ENCODE peak calls at places on chromosome 9, in five cellular contexts. L, B, P, H and O are unnamed samples.

GRCh38 chr9:107336718-107337360 is 53.8 kb downstream of the RAD23B start:
- DNase-seq in L (peak), B (no peak), P (no peak), H (no peak), O (no peak)

GRCh38 chr9:4796988-4797956 is 4.5 kb downstream of the RCL1 start:
- DNase-seq in L (peak), B (peak), P (peak), H (no peak), O (no peak)

GRCh38 chr9:133710661-133711427 is 27.3 kb downstream of the SARDH start:
- DNase-seq in L (peak), B (no peak), P (no peak), H (no peak), O (peak)

GRCh38 chr9:107276966-107277710 is 5.9 kb upstream of the RAD23B start:
- DNase-seq in L (no peak), B (no peak), P (no peak), H (no peak), O (no peak)

GRCh38 chr9:72828281-72828731 is 124.5 kb downstream of the ALDH1A1 start:
- DNase-seq in L (peak), B (no peak), P (no peak), H (no peak), O (no peak)

GRCh38 chr9:15104826-15105420 is 194.7 kb upstream of the FREM1 start:
- DNase-seq in L (peak), B (peak), P (no peak), H (no peak), O (no peak)

GRCh38 chr9:101566904-101567724 is 27.7 kb downstream of the PPP3R2 start:
- DNase-seq in L (peak), B (no peak), P (peak), H (no peak), O (no peak)

GRCh38 chr9:131304676-131305366 is 15.3 kb downstream of the PLPP7 start:
- DNase-seq in L (peak), B (no peak), P (no peak), H (no peak), O (no peak)

GRCh38 chr9:128995791-128996190 is 32.3 kb downstream of the SH3GLB2 start:
- DNase-seq in L (no peak), B (no peak), P (no peak), H (no peak), O (no peak)

GRCh38 chr9:136889858-136890257 is 3.5 kb downstream of the TRAF2 start:
- DNase-seq in L (no peak), B (no peak), P (peak), H (no peak), O (peak)

GRCh38 chr9:36780186-36780585 is 207.5 kb downstream of the MELK start:
- DNase-seq in L (no peak), B (no peak), P (no peak), H (no peak), O (no peak)